ENCODE peak calls at places on chromosomes 12 and 14, in seven cellular contexts. One of them, this sample, is unnamed.

GRCh38 chr12:124754949-124755800 is 108.5 kb downstream of the SCARB1 start:
- DNase-seq in T-helper 2 cell: no peak
- DNase-seq in dorsolateral prefrontal cortex: peak
- DNase-seq in NCI-H187: peak
- DNase-seq in GM04504: peak
- DNase-seq in SW 1271: no peak
- DNase-seq in adrenal gland: peak
- DNase-seq in this sample: peak

GRCh38 chr12:74899031-74899829 is 310.4 kb downstream of the KCNC2 start:
- DNase-seq in NCI-H187: no peak
- DNase-seq in T-helper 2 cell: no peak
- DNase-seq in dorsolateral prefrontal cortex: no peak
- DNase-seq in GM04504: no peak
- DNase-seq in adrenal gland: no peak
- DNase-seq in SW 1271: no peak
- DNase-seq in this sample: no peak

GRCh38 chr12:113762155-113762848 is 203.8 kb downstream of the RBM19 start:
- DNase-seq in T-helper 2 cell: no peak
- DNase-seq in dorsolateral prefrontal cortex: no peak
- DNase-seq in NCI-H187: no peak
- DNase-seq in GM04504: no peak
- DNase-seq in adrenal gland: no peak
- DNase-seq in SW 1271: no peak
- DNase-seq in this sample: no peak

GRCh38 chr12:32047846-32048245 is 58.8 kb upstream of the BICD1 start:
- DNase-seq in NCI-H187: no peak
- DNase-seq in SW 1271: no peak
- DNase-seq in dorsolateral prefrontal cortex: no peak
- DNase-seq in GM04504: no peak
- DNase-seq in adrenal gland: no peak
- DNase-seq in T-helper 2 cell: no peak
- DNase-seq in this sample: no peak

GRCh38 chr12:92570056-92570753 is 132.6 kb upstream of the PLEKHG7 start:
- DNase-seq in adrenal gland: peak
- DNase-seq in dorsolateral prefrontal cortex: no peak
- DNase-seq in SW 1271: peak
- DNase-seq in NCI-H187: peak
- DNase-seq in GM04504: peak
- DNase-seq in T-helper 2 cell: no peak
- DNase-seq in this sample: peak

GRCh38 chr14:85250369-85250768 is 279.6 kb upstream of the FLRT2 start:
- DNase-seq in T-helper 2 cell: no peak
- DNase-seq in GM04504: no peak
- DNase-seq in adrenal gland: no peak
- DNase-seq in SW 1271: no peak
- DNase-seq in dorsolateral prefrontal cortex: no peak
- DNase-seq in NCI-H187: no peak
- DNase-seq in this sample: no peak

GRCh38 chr12:67318786-67319185 is 49.6 kb downstream of the CAND1 start:
- DNase-seq in adrenal gland: no peak
- DNase-seq in GM04504: no peak
- DNase-seq in NCI-H187: no peak
- DNase-seq in dorsolateral prefrontal cortex: no peak
- DNase-seq in T-helper 2 cell: no peak
- DNase-seq in SW 1271: no peak
- DNase-seq in this sample: no peak

GRCh38 chr12:168763-169525 is 45.0 kb downstream of the SLC6A12 start:
- DNase-seq in dorsolateral prefrontal cortex: no peak
- DNase-seq in SW 1271: no peak
- DNase-seq in GM04504: no peak
- DNase-seq in adrenal gland: no peak
- DNase-seq in NCI-H187: no peak
- DNase-seq in T-helper 2 cell: no peak
- DNase-seq in this sample: no peak

GRCh38 chr12:120252071-120252906 is 13.2 kb downstream of the PXN start:
- DNase-seq in dorsolateral prefrontal cortex: no peak
- DNase-seq in T-helper 2 cell: peak
- DNase-seq in GM04504: no peak
- DNase-seq in adrenal gland: no peak
- DNase-seq in SW 1271: no peak
- DNase-seq in NCI-H187: no peak
- DNase-seq in this sample: no peak

GRCh38 chr12:32230607-32230982 is 123.9 kb downstream of the BICD1 start:
- DNase-seq in NCI-H187: peak
- DNase-seq in dorsolateral prefrontal cortex: no peak
- DNase-seq in SW 1271: no peak
- DNase-seq in GM04504: no peak
- DNase-seq in adrenal gland: no peak
- DNase-seq in T-helper 2 cell: no peak
- DNase-seq in this sample: no peak

GRCh38 chr14:96039633-96040311 is 610 bp downstream of the C14orf132 start:
- DNase-seq in NCI-H187: no peak
- DNase-seq in GM04504: peak
- DNase-seq in dorsolateral prefrontal cortex: peak
- DNase-seq in T-helper 2 cell: no peak
- DNase-seq in adrenal gland: no peak
- DNase-seq in SW 1271: no peak
- DNase-seq in this sample: no peak

GRCh38 chr14:100306506-100307214 is 416 bp upstream of the SLC25A29 start:
- DNase-seq in T-helper 2 cell: peak
- DNase-seq in NCI-H187: peak
- DNase-seq in GM04504: no peak
- DNase-seq in adrenal gland: peak
- DNase-seq in dorsolateral prefrontal cortex: peak
- DNase-seq in SW 1271: peak
- DNase-seq in this sample: peak

GRCh38 chr12:115322275-115322674 is 638.3 kb upstream of the TBX3 start:
- DNase-seq in SW 1271: no peak
- DNase-seq in dorsolateral prefrontal cortex: no peak
- DNase-seq in T-helper 2 cell: no peak
- DNase-seq in GM04504: peak
- DNase-seq in NCI-H187: no peak
- DNase-seq in adrenal gland: no peak
- DNase-seq in this sample: peak

GRCh38 chr14:65604946-65605345 is 192.4 kb downstream of the FUT8 start:
- DNase-seq in NCI-H187: no peak
- DNase-seq in GM04504: no peak
- DNase-seq in T-helper 2 cell: no peak
- DNase-seq in SW 1271: no peak
- DNase-seq in adrenal gland: no peak
- DNase-seq in dorsolateral prefrontal cortex: no peak
- DNase-seq in this sample: peak

GRCh38 chr14:71594828-71595227 is 337.4 kb upstream of the RGS6 start:
- DNase-seq in T-helper 2 cell: no peak
- DNase-seq in adrenal gland: no peak
- DNase-seq in dorsolateral prefrontal cortex: no peak
- DNase-seq in NCI-H187: no peak
- DNase-seq in GM04504: no peak
- DNase-seq in SW 1271: no peak
- DNase-seq in this sample: peak

GRCh38 chr14:65301862-65302539 is 110.5 kb upstream of the FUT8 start:
- DNase-seq in dorsolateral prefrontal cortex: no peak
- DNase-seq in GM04504: no peak
- DNase-seq in adrenal gland: no peak
- DNase-seq in T-helper 2 cell: no peak
- DNase-seq in SW 1271: no peak
- DNase-seq in NCI-H187: no peak
- DNase-seq in this sample: no peak

GRCh38 chr14:21940887-21941855 is 267.6 kb upstream of the OR4E1 start:
- DNase-seq in adrenal gland: no peak
- DNase-seq in NCI-H187: no peak
- DNase-seq in T-helper 2 cell: no peak
- DNase-seq in SW 1271: no peak
- DNase-seq in GM04504: no peak
- DNase-seq in dorsolateral prefrontal cortex: no peak
- DNase-seq in this sample: peak

GRCh38 chr12:66241061-66242043 is 52.3 kb downstream of the IRAK3 start:
- DNase-seq in adrenal gland: no peak
- DNase-seq in GM04504: peak
- DNase-seq in dorsolateral prefrontal cortex: no peak
- DNase-seq in NCI-H187: no peak
- DNase-seq in T-helper 2 cell: no peak
- DNase-seq in SW 1271: no peak
- DNase-seq in this sample: peak

GRCh38 chr14:76168531-76168930 is 16.8 kb downstream of the GPATCH2L start:
- DNase-seq in dorsolateral prefrontal cortex: no peak
- DNase-seq in adrenal gland: no peak
- DNase-seq in T-helper 2 cell: no peak
- DNase-seq in GM04504: no peak
- DNase-seq in SW 1271: no peak
- DNase-seq in NCI-H187: no peak
- DNase-seq in this sample: no peak

GRCh38 chr12:2049604-2050540 is 2.9 kb upstream of the CACNA1C start:
- DNase-seq in T-helper 2 cell: no peak
- DNase-seq in SW 1271: no peak
- DNase-seq in dorsolateral prefrontal cortex: no peak
- DNase-seq in GM04504: no peak
- DNase-seq in NCI-H187: no peak
- DNase-seq in adrenal gland: no peak
- DNase-seq in this sample: peak

GRCh38 chr14:90496379-90496778 is 99.5 kb downstream of the CALM1 start:
- DNase-seq in GM04504: no peak
- DNase-seq in SW 1271: no peak
- DNase-seq in T-helper 2 cell: no peak
- DNase-seq in NCI-H187: no peak
- DNase-seq in dorsolateral prefrontal cortex: no peak
- DNase-seq in adrenal gland: peak
- DNase-seq in this sample: no peak

GRCh38 chr12:131917711-131918306 is 11.3 kb upstream of the PUS1 start:
- DNase-seq in dorsolateral prefrontal cortex: no peak
- DNase-seq in adrenal gland: no peak
- DNase-seq in NCI-H187: no peak
- DNase-seq in GM04504: no peak
- DNase-seq in SW 1271: no peak
- DNase-seq in T-helper 2 cell: no peak
- DNase-seq in this sample: no peak

GRCh38 chr14:106493962-106494823 is 967.8 kb downstream of the TMEM121 start:
- DNase-seq in adrenal gland: no peak
- DNase-seq in dorsolateral prefrontal cortex: no peak
- DNase-seq in NCI-H187: no peak
- DNase-seq in SW 1271: no peak
- DNase-seq in T-helper 2 cell: no peak
- DNase-seq in GM04504: no peak
- DNase-seq in this sample: no peak

GRCh38 chr12:18752280-18752920 is 14.5 kb downstream of the CAPZA3 start:
- DNase-seq in SW 1271: no peak
- DNase-seq in T-helper 2 cell: no peak
- DNase-seq in GM04504: peak
- DNase-seq in adrenal gland: no peak
- DNase-seq in NCI-H187: no peak
- DNase-seq in dorsolateral prefrontal cortex: no peak
- DNase-seq in this sample: peak

GRCh38 chr12:1670244-1670814 is 20.5 kb upstream of the ADIPOR2 start:
- DNase-seq in adrenal gland: no peak
- DNase-seq in GM04504: no peak
- DNase-seq in SW 1271: no peak
- DNase-seq in T-helper 2 cell: no peak
- DNase-seq in NCI-H187: no peak
- DNase-seq in dorsolateral prefrontal cortex: no peak
- DNase-seq in this sample: no peak

GRCh38 chr12:64610092-64610659 is at the start of gene RASSF3:
- DNase-seq in dorsolateral prefrontal cortex: no peak
- DNase-seq in adrenal gland: peak
- DNase-seq in T-helper 2 cell: peak
- DNase-seq in GM04504: no peak
- DNase-seq in SW 1271: peak
- DNase-seq in NCI-H187: no peak
- DNase-seq in this sample: peak

GRCh38 chr14:76386922-76387782 is 11.2 kb downstream of the ESRRB start:
- DNase-seq in NCI-H187: peak
- DNase-seq in dorsolateral prefrontal cortex: peak
- DNase-seq in adrenal gland: peak
- DNase-seq in SW 1271: peak
- DNase-seq in GM04504: peak
- DNase-seq in T-helper 2 cell: no peak
- DNase-seq in this sample: peak

GRCh38 chr12:25988505-25988904 is 30.0 kb downstream of the RASSF8 start:
- DNase-seq in adrenal gland: no peak
- DNase-seq in SW 1271: no peak
- DNase-seq in GM04504: no peak
- DNase-seq in NCI-H187: no peak
- DNase-seq in dorsolateral prefrontal cortex: no peak
- DNase-seq in T-helper 2 cell: no peak
- DNase-seq in this sample: no peak

GRCh38 chr14:53531151-53531550 is 378.0 kb upstream of the DDHD1 start:
- DNase-seq in SW 1271: no peak
- DNase-seq in adrenal gland: no peak
- DNase-seq in NCI-H187: no peak
- DNase-seq in GM04504: no peak
- DNase-seq in dorsolateral prefrontal cortex: no peak
- DNase-seq in T-helper 2 cell: no peak
- DNase-seq in this sample: no peak

GRCh38 chr12:120978296-120979219 is at the start of gene HNF1A:
- DNase-seq in NCI-H187: no peak
- DNase-seq in dorsolateral prefrontal cortex: no peak
- DNase-seq in adrenal gland: no peak
- DNase-seq in GM04504: no peak
- DNase-seq in T-helper 2 cell: no peak
- DNase-seq in SW 1271: no peak
- DNase-seq in this sample: no peak

GRCh38 chr14:73736842-73737241 is 22.7 kb upstream of the PNMA1 start:
- DNase-seq in T-helper 2 cell: no peak
- DNase-seq in adrenal gland: no peak
- DNase-seq in GM04504: no peak
- DNase-seq in NCI-H187: no peak
- DNase-seq in dorsolateral prefrontal cortex: no peak
- DNase-seq in SW 1271: no peak
- DNase-seq in this sample: no peak

GRCh38 chr14:53295985-53296582 is 143.0 kb upstream of the DDHD1 start:
- DNase-seq in T-helper 2 cell: no peak
- DNase-seq in NCI-H187: peak
- DNase-seq in SW 1271: no peak
- DNase-seq in adrenal gland: no peak
- DNase-seq in dorsolateral prefrontal cortex: no peak
- DNase-seq in GM04504: no peak
- DNase-seq in this sample: peak

GRCh38 chr14:76589246-76589645 is 172.0 kb upstream of the VASH1 start:
- DNase-seq in T-helper 2 cell: no peak
- DNase-seq in dorsolateral prefrontal cortex: no peak
- DNase-seq in adrenal gland: no peak
- DNase-seq in SW 1271: no peak
- DNase-seq in GM04504: no peak
- DNase-seq in NCI-H187: no peak
- DNase-seq in this sample: no peak

GRCh38 chr12:107415066-107415465 is 270.5 kb upstream of the PWP1 start:
- DNase-seq in dorsolateral prefrontal cortex: no peak
- DNase-seq in SW 1271: no peak
- DNase-seq in adrenal gland: no peak
- DNase-seq in T-helper 2 cell: no peak
- DNase-seq in GM04504: peak
- DNase-seq in NCI-H187: no peak
- DNase-seq in this sample: peak

GRCh38 chr12:118430516-118430915 is 54.2 kb downstream of the SUDS3 start:
- DNase-seq in dorsolateral prefrontal cortex: no peak
- DNase-seq in T-helper 2 cell: no peak
- DNase-seq in NCI-H187: no peak
- DNase-seq in adrenal gland: no peak
- DNase-seq in SW 1271: no peak
- DNase-seq in GM04504: no peak
- DNase-seq in this sample: no peak

GRCh38 chr12:114938487-114939210 is 254.7 kb upstream of the TBX3 start:
- DNase-seq in GM04504: no peak
- DNase-seq in adrenal gland: no peak
- DNase-seq in T-helper 2 cell: no peak
- DNase-seq in NCI-H187: no peak
- DNase-seq in dorsolateral prefrontal cortex: peak
- DNase-seq in SW 1271: no peak
- DNase-seq in this sample: no peak